ENCODE peak calls at places on chromosomes 7 and 10, in five cellular contexts. H is body of pancreas, A is left ventricle myocardium inferior, K is coronary artery, U is HCT116. E is an unnamed sample.

GRCh38 chr10:77531441-77532001 is 106.1 kb downstream of the KCNMA1 start:
- DNase-seq in H (no peak), A (no peak), K (peak; percentile 87), U (peak; percentile 60), E (peak; percentile 68)

GRCh38 chr7:47553309-47553708 is 28.6 kb downstream of the TNS3 start:
- DNase-seq in H (no peak), A (no peak), K (no peak), U (no peak), E (no peak)

GRCh38 chr7:128812514-128813168 is 17.6 kb upstream of the FLNC start:
- DNase-seq in H (peak; percentile 64), A (peak; percentile 64), K (no peak), U (no peak), E (no peak)

GRCh38 chr10:103545771-103546281 is 52.3 kb downstream of the NEURL1 start:
- DNase-seq in H (peak; percentile 85), A (no peak), K (no peak), U (no peak), E (no peak)

GRCh38 chr7:113120647-113121046 is 2.3 kb upstream of the SMIM30 start:
- DNase-seq in H (no peak), A (no peak), K (no peak), U (no peak), E (no peak)

GRCh38 chr10:77756319-77757232 is 119.0 kb upstream of the KCNMA1 start:
- DNase-seq in H (peak; percentile 42), A (no peak), K (no peak), U (peak; percentile 47), E (no peak)

GRCh38 chr7:28723336-28723735 is 234.8 kb downstream of the TRIL start:
- DNase-seq in H (no peak), A (no peak), K (no peak), U (no peak), E (no peak)

GRCh38 chr10:61899997-61900828 is 1.3 kb upstream of the ARID5B start:
- DNase-seq in H (peak; percentile 41), A (peak; percentile 50), K (peak; percentile 82), U (no peak), E (no peak)

GRCh38 chr7:48011323-48011722 is 17.6 kb downstream of the SUN3 start:
- DNase-seq in H (no peak), A (no peak), K (no peak), U (no peak), E (no peak)

GRCh38 chr7:68207676-68208075 is 1211.0 kb downstream of the TYW1 start:
- DNase-seq in H (no peak), A (no peak), K (no peak), U (no peak), E (no peak)

GRCh38 chr10:3068968-3069737 is 1.8 kb downstream of the PFKP start:
- DNase-seq in H (no peak), A (no peak), K (no peak), U (no peak), E (no peak)

GRCh38 chr10:8279598-8279997 is 225.1 kb downstream of the GATA3 start:
- DNase-seq in H (no peak), A (no peak), K (no peak), U (no peak), E (no peak)

GRCh38 chr7:70406419-70407189 is 725.3 kb upstream of the GALNT17 start:
- DNase-seq in H (no peak), A (no peak), K (no peak), U (no peak), E (no peak)

GRCh38 chr10:63738410-63738809 is 217.2 kb downstream of the REEP3 start:
- DNase-seq in H (no peak), A (no peak), K (no peak), U (peak; percentile 27), E (no peak)
- H3K27ac ChIP-seq in H (no peak overlapping the region), A (no peak overlapping the region), K (no peak overlapping the region), U (no peak overlapping the region), E (no peak overlapping the region)

DNA sequence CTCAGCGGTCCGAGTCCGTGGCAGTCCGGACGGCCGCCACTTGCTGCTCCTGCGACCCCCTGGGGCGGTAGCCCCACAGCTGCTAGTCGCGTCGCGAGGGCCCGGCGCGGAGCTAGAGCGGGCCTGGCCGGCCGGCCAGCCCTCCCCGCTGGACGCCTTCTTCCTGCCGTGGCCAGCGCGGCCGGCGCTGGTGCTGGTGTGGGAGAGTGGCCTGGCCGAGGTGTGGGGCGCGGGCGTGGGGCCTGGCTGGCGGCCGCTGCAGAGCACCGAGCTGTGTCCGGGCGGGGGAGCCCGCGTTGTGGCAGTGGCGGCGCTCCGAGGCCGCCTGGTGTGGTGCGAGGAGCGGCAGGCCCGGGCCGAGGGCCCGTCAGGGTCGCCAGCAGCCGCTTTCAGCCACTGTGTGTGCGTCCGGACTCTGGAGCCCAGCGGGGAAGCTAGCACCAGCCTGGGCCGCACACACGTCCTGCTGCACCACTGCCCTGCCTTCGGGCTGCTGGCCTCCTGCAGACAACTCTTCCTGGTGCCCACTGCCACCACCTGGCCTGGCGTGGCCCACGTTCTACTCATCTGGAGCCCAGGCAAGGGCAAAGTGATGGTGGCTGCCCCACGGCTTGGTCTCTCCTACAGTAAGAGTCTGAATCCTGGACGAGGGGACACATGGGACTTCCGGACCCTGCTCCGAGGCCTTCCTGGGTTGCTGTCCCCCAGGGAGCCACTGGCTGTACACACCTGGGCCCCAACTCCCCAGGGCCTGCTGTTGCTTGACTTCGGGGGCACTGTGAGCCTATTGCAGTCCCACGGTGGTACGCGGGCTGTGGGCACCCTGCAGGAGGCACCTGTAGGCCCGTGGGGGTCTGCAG is 642 bp downstream of the HPS6 start:
- DNase-seq in H (peak; percentile 44), A (peak; percentile 25), K (no peak), U (no peak), E (no peak)
- H3K27ac ChIP-seq in H (peak overlapping the region; percentile 83), A (peak overlapping the region; percentile 97), K (peak overlapping the region; percentile 85), U (peak overlapping the region; percentile 94), E (peak overlapping the region; percentile 89)

GRCh38 chr10:27364028-27364427 is 123.4 kb upstream of the ACBD5 start:
- DNase-seq in H (no peak), A (no peak), K (no peak), U (no peak), E (no peak)
- H3K27ac ChIP-seq in H (no peak overlapping the region), A (no peak overlapping the region), K (no peak overlapping the region), U (no peak overlapping the region), E (no peak overlapping the region)

DNA sequence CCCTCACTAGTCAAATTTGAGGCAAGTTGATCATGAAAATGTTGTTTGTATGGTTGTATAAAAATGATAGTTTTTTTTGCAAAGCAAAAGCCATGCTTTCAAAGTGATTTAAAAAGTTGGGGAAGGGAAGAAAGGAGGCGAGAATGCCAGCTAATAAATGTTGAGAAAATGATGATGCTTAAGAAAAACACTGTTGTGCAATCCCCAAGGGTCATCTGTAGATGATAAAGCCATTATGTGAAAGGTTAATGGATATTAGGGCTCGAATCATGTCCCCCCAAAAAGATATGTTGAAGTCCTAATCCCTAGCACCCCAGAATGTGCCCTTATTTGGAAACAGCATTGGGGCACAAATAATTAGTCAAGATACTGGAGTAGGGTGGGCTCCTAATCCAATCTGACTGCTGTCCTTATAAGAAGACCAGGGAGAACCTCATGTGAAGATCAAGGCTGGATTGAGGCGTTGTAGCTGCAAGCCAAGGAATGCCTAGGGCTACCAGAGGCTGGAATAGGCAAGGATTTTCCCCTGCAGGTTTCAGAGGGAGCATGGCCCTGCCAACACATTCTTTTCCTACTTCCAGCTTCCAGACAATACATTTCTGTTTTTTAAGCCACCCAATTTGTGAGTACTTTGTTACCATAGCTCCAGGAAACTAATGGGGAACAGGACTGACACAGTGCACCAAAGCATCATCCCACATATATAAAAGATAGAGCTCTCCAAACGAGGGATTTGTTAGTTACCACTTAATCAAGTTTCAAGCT is 35.4 kb upstream of the MKLN1 start:
- DNase-seq in H (no peak), A (no peak), K (no peak), U (no peak), E (no peak)
- H3K27ac ChIP-seq in H (no peak overlapping the region), A (peak overlapping the region; percentile 62), K (no peak overlapping the region), U (no peak overlapping the region), E (peak overlapping the region; percentile 9)

GRCh38 chr7:12327922-12328321 is 75.7 kb downstream of the VWDE start:
- DNase-seq in H (no peak), A (no peak), K (no peak), U (no peak), E (no peak)
- H3K27ac ChIP-seq in H (no peak overlapping the region), A (no peak overlapping the region), K (no peak overlapping the region), U (no peak overlapping the region), E (no peak overlapping the region)

GRCh38 chr7:23299770-23300300 is 696 bp downstream of the MALSU1 start:
- DNase-seq in H (no peak), A (no peak), K (no peak), U (no peak), E (no peak)
- H3K27ac ChIP-seq in H (peak overlapping the region; percentile 64), A (peak overlapping the region; percentile 79), K (peak overlapping the region; percentile 53), U (peak overlapping the region; percentile 81), E (peak overlapping the region; percentile 71)

DNA sequence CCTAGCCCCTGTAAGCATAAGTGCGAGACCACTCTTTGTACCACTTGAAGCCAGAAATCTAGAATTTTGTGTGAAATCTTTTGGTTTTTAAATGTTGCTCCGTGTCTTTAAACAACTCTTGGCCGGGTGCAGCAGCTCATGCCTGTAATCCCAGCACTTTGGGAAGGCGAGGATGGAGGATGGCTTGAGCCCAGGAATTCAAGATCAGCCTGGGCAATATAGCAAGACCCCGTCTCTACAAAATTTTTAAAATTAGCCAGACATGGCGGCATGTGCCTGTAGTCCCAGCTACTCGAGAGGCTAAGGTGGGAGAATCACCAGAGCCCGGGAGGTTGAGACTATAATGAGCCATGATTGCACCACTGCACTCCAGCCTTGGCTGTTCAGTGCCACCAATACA is 4.4 kb upstream of the SLF2 start:
- DNase-seq in H (no peak), A (no peak), K (no peak), U (no peak), E (no peak)
- H3K27ac ChIP-seq in H (no peak overlapping the region), A (no peak overlapping the region), K (no peak overlapping the region), U (no peak overlapping the region), E (no peak overlapping the region)